ENCODE peak calls at places on chromosomes 16 and 17, in nine cellular contexts. One of them, this sample, is unnamed.

GRCh38 chr17:82648761-82649474 is 674 bp upstream of the WDR45B start:
- DNase-seq in esophagus muscularis mucosa: no peak
- DNase-seq in K562: peak
- DNase-seq in HepG2: no peak
- DNase-seq in H1: peak
- DNase-seq in SK-N-SH: peak
- DNase-seq in stomach: peak
- DNase-seq in GM12878: no peak
- DNase-seq in sigmoid colon: peak
- DNase-seq in this sample: peak

GRCh38 chr16:7268182-7268581 is 64.5 kb upstream of the RBFOX1 start:
- DNase-seq in stomach: no peak
- DNase-seq in SK-N-SH: peak
- DNase-seq in K562: peak
- DNase-seq in GM12878: no peak
- DNase-seq in esophagus muscularis mucosa: peak
- DNase-seq in HepG2: peak
- DNase-seq in H1: peak
- DNase-seq in sigmoid colon: no peak
- DNase-seq in this sample: no peak

GRCh38 chr16:86697715-86698114 is 119.4 kb downstream of the FOXL1 start:
- DNase-seq in K562: no peak
- DNase-seq in SK-N-SH: no peak
- DNase-seq in HepG2: no peak
- DNase-seq in GM12878: no peak
- DNase-seq in stomach: no peak
- DNase-seq in esophagus muscularis mucosa: no peak
- DNase-seq in H1: no peak
- DNase-seq in sigmoid colon: no peak
- DNase-seq in this sample: no peak

GRCh38 chr16:29873319-29873718 is 10.3 kb upstream of the CDIPT start:
- DNase-seq in GM12878: no peak
- DNase-seq in sigmoid colon: no peak
- DNase-seq in SK-N-SH: no peak
- DNase-seq in stomach: no peak
- DNase-seq in HepG2: no peak
- DNase-seq in K562: no peak
- DNase-seq in esophagus muscularis mucosa: no peak
- DNase-seq in H1: no peak
- DNase-seq in this sample: no peak

GRCh38 chr16:60648260-60648659 is 1388.0 kb downstream of the CDH8 start:
- DNase-seq in SK-N-SH: no peak
- DNase-seq in GM12878: no peak
- DNase-seq in sigmoid colon: no peak
- DNase-seq in HepG2: no peak
- DNase-seq in esophagus muscularis mucosa: no peak
- DNase-seq in stomach: no peak
- DNase-seq in K562: no peak
- DNase-seq in H1: no peak
- DNase-seq in this sample: no peak

GRCh38 chr16:72501739-72502653 is 330.0 kb upstream of the PMFBP1 start:
- DNase-seq in GM12878: peak
- DNase-seq in HepG2: peak
- DNase-seq in sigmoid colon: no peak
- DNase-seq in SK-N-SH: peak
- DNase-seq in K562: peak
- DNase-seq in esophagus muscularis mucosa: no peak
- DNase-seq in H1: peak
- DNase-seq in stomach: peak
- DNase-seq in this sample: peak

GRCh38 chr16:3904875-3905274 is 24.4 kb upstream of the CREBBP start:
- DNase-seq in GM12878: no peak
- DNase-seq in esophagus muscularis mucosa: no peak
- DNase-seq in SK-N-SH: no peak
- DNase-seq in stomach: no peak
- DNase-seq in H1: no peak
- DNase-seq in sigmoid colon: no peak
- DNase-seq in K562: no peak
- DNase-seq in HepG2: no peak
- DNase-seq in this sample: no peak

GRCh38 chr16:68249361-68249760 is 4.2 kb downstream of the PLA2G15 start:
- DNase-seq in stomach: no peak
- DNase-seq in SK-N-SH: no peak
- DNase-seq in GM12878: no peak
- DNase-seq in HepG2: no peak
- DNase-seq in sigmoid colon: no peak
- DNase-seq in H1: no peak
- DNase-seq in K562: no peak
- DNase-seq in esophagus muscularis mucosa: no peak
- DNase-seq in this sample: no peak

GRCh38 chr17:82974136-82974952 is 105.1 kb upstream of the METRNL start:
- DNase-seq in GM12878: no peak
- DNase-seq in stomach: no peak
- DNase-seq in K562: no peak
- DNase-seq in esophagus muscularis mucosa: no peak
- DNase-seq in sigmoid colon: no peak
- DNase-seq in SK-N-SH: peak
- DNase-seq in HepG2: no peak
- DNase-seq in H1: no peak
- DNase-seq in this sample: no peak

GRCh38 chr16:25256821-25257503 is 683 bp downstream of the ZKSCAN2 start:
- DNase-seq in HepG2: peak
- DNase-seq in H1: no peak
- DNase-seq in stomach: no peak
- DNase-seq in sigmoid colon: no peak
- DNase-seq in K562: peak
- DNase-seq in esophagus muscularis mucosa: no peak
- DNase-seq in GM12878: no peak
- DNase-seq in SK-N-SH: peak
- DNase-seq in this sample: peak

GRCh38 chr16:86880316-86881117 is 302.2 kb downstream of the FOXL1 start:
- DNase-seq in K562: no peak
- DNase-seq in GM12878: no peak
- DNase-seq in HepG2: no peak
- DNase-seq in H1: no peak
- DNase-seq in sigmoid colon: no peak
- DNase-seq in stomach: no peak
- DNase-seq in SK-N-SH: no peak
- DNase-seq in esophagus muscularis mucosa: no peak
- DNase-seq in this sample: no peak

GRCh38 chr17:34665803-34666763 is 86.7 kb downstream of the TMEM132E start:
- DNase-seq in HepG2: no peak
- DNase-seq in SK-N-SH: peak
- DNase-seq in K562: no peak
- DNase-seq in H1: peak
- DNase-seq in esophagus muscularis mucosa: no peak
- DNase-seq in stomach: no peak
- DNase-seq in sigmoid colon: no peak
- DNase-seq in GM12878: no peak
- DNase-seq in this sample: no peak

GRCh38 chr17:75856062-75856681 is 1.0 kb upstream of the WBP2 start:
- DNase-seq in GM12878: no peak
- DNase-seq in stomach: peak
- DNase-seq in HepG2: peak
- DNase-seq in esophagus muscularis mucosa: no peak
- DNase-seq in SK-N-SH: no peak
- DNase-seq in sigmoid colon: no peak
- DNase-seq in K562: peak
- DNase-seq in H1: no peak
- DNase-seq in this sample: peak

GRCh38 chr17:560379-560935 is 154.2 kb downstream of the VPS53 start:
- DNase-seq in esophagus muscularis mucosa: no peak
- DNase-seq in SK-N-SH: no peak
- DNase-seq in K562: no peak
- DNase-seq in H1: no peak
- DNase-seq in HepG2: no peak
- DNase-seq in sigmoid colon: no peak
- DNase-seq in GM12878: no peak
- DNase-seq in stomach: no peak
- DNase-seq in this sample: no peak

GRCh38 chr16:78321611-78322010 is 222.2 kb downstream of the WWOX start:
- DNase-seq in SK-N-SH: peak
- DNase-seq in esophagus muscularis mucosa: no peak
- DNase-seq in H1: no peak
- DNase-seq in stomach: no peak
- DNase-seq in K562: no peak
- DNase-seq in HepG2: no peak
- DNase-seq in GM12878: no peak
- DNase-seq in sigmoid colon: no peak
- DNase-seq in this sample: no peak

GRCh38 chr17:5182597-5183409 is 8.9 kb downstream of the ZNF594 start:
- DNase-seq in esophagus muscularis mucosa: no peak
- DNase-seq in sigmoid colon: no peak
- DNase-seq in K562: no peak
- DNase-seq in GM12878: no peak
- DNase-seq in SK-N-SH: no peak
- DNase-seq in stomach: no peak
- DNase-seq in H1: no peak
- DNase-seq in HepG2: no peak
- DNase-seq in this sample: no peak

GRCh38 chr17:7988750-7989178 is 13.7 kb upstream of the GUCY2D start:
- DNase-seq in H1: no peak
- DNase-seq in SK-N-SH: peak
- DNase-seq in GM12878: peak
- DNase-seq in esophagus muscularis mucosa: no peak
- DNase-seq in HepG2: peak
- DNase-seq in K562: peak
- DNase-seq in sigmoid colon: peak
- DNase-seq in stomach: no peak
- DNase-seq in this sample: peak

GRCh38 chr17:22703204-22703603 is 1010.9 kb downstream of the KCNJ18 start:
- DNase-seq in H1: no peak
- DNase-seq in K562: peak
- DNase-seq in esophagus muscularis mucosa: peak
- DNase-seq in GM12878: no peak
- DNase-seq in HepG2: no peak
- DNase-seq in sigmoid colon: peak
- DNase-seq in stomach: no peak
- DNase-seq in SK-N-SH: peak
- DNase-seq in this sample: no peak

GRCh38 chr16:12502671-12503070 is 301.0 kb downstream of the CPPED1 start:
- DNase-seq in HepG2: no peak
- DNase-seq in H1: no peak
- DNase-seq in K562: no peak
- DNase-seq in SK-N-SH: no peak
- DNase-seq in stomach: no peak
- DNase-seq in esophagus muscularis mucosa: no peak
- DNase-seq in sigmoid colon: no peak
- DNase-seq in GM12878: no peak
- DNase-seq in this sample: no peak
- TF ChIP-seq POLR2AphosphoS5 in HepG2: no peak
- TF ChIP-seq POLR2AphosphoS5 in H1: no peak
- TF ChIP-seq POLR2AphosphoS5 in K562: no peak
- TF ChIP-seq POLR2AphosphoS5 in SK-N-SH: no peak
- TF ChIP-seq POLR2AphosphoS5 in stomach: no peak
- TF ChIP-seq POLR2AphosphoS5 in esophagus muscularis mucosa: no peak
- TF ChIP-seq POLR2AphosphoS5 in sigmoid colon: no peak
- TF ChIP-seq POLR2AphosphoS5 in GM12878: no peak
- TF ChIP-seq POLR2AphosphoS5 in this sample: no peak

DNA sequence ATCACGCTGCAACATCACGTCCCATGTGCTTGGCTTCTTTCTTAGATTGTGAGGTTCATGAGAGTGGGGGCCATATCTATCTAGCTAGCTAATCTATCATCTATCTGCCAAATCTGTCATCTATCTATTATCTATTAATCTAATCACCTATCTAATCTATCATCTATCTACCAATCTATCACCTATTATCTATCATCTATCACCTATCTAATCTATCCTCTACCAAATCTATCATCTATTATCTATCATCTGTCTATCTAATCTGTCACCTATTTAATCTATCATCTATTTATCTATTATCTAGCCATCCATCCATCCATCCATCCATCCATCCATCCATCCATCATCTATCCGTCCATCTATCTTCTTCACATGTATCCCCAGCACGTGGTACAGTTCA is 14.2 kb downstream of the COX6A2 start:
- DNase-seq in stomach: no peak
- DNase-seq in GM12878: no peak
- DNase-seq in HepG2: no peak
- DNase-seq in sigmoid colon: no peak
- DNase-seq in H1: no peak
- DNase-seq in SK-N-SH: no peak
- DNase-seq in K562: no peak
- DNase-seq in esophagus muscularis mucosa: no peak
- DNase-seq in this sample: no peak
- TF ChIP-seq EP300 in stomach: no peak
- TF ChIP-seq EP300 in GM12878: no peak
- TF ChIP-seq EP300 in HepG2: no peak
- TF ChIP-seq EP300 in sigmoid colon: no peak
- TF ChIP-seq EP300 in H1: no peak
- TF ChIP-seq EP300 in SK-N-SH: no peak
- TF ChIP-seq EP300 in K562: no peak
- TF ChIP-seq EP300 in esophagus muscularis mucosa: no peak
- TF ChIP-seq EP300 in this sample: no peak

DNA sequence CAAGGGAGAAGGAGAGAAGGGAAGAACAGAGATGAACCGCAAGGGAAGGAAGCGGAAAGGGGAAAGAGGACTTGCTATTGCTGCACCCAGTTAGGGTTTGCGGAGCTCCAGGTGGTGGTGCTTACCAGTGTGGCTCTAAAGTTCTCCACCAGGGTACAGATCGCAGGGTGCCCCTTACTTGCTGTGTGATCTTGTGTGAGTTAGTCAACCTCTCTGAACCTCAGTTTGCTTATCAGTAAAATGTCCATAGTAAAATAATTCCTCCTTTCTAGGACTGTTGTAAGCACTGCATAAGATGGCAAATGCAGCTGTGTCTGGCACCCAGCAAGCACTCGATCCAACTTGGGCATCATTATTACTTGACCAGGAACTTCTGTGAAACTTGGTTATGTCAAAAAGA is 230.7 kb upstream of the CDH5 start:
- DNase-seq in esophagus muscularis mucosa: no peak
- DNase-seq in HepG2: no peak
- DNase-seq in SK-N-SH: no peak
- DNase-seq in sigmoid colon: no peak
- DNase-seq in K562: no peak
- DNase-seq in stomach: no peak
- DNase-seq in H1: no peak
- DNase-seq in GM12878: no peak
- DNase-seq in this sample: no peak
- TF ChIP-seq CTCF in esophagus muscularis mucosa: no peak
- TF ChIP-seq CTCF in HepG2: no peak
- TF ChIP-seq CTCF in SK-N-SH: no peak
- TF ChIP-seq CTCF in sigmoid colon: no peak
- TF ChIP-seq CTCF in K562: no peak
- TF ChIP-seq CTCF in stomach: no peak
- TF ChIP-seq CTCF in H1: no peak
- TF ChIP-seq CTCF in GM12878: no peak
- TF ChIP-seq CTCF in this sample: no peak

GRCh38 chr17:36105718-36106117 is 2.1 kb downstream of the CCL4 start:
- DNase-seq in SK-N-SH: no peak
- DNase-seq in esophagus muscularis mucosa: no peak
- DNase-seq in GM12878: no peak
- DNase-seq in stomach: no peak
- DNase-seq in HepG2: no peak
- DNase-seq in K562: no peak
- DNase-seq in H1: no peak
- DNase-seq in sigmoid colon: no peak
- DNase-seq in this sample: no peak

GRCh38 chr17:36107660-36108059 is 4.0 kb downstream of the CCL4 start:
- DNase-seq in GM12878: no peak
- DNase-seq in HepG2: no peak
- DNase-seq in stomach: no peak
- DNase-seq in H1: no peak
- DNase-seq in K562: no peak
- DNase-seq in esophagus muscularis mucosa: no peak
- DNase-seq in sigmoid colon: no peak
- DNase-seq in SK-N-SH: no peak
- DNase-seq in this sample: no peak

GRCh38 chr17:36104601-36105000 is 974 bp downstream of the CCL4 start:
- DNase-seq in K562: no peak
- DNase-seq in stomach: no peak
- DNase-seq in GM12878: no peak
- DNase-seq in SK-N-SH: no peak
- DNase-seq in esophagus muscularis mucosa: no peak
- DNase-seq in HepG2: no peak
- DNase-seq in H1: no peak
- DNase-seq in sigmoid colon: no peak
- DNase-seq in this sample: no peak
- TF ChIP-seq POLR2AphosphoS5 in K562: no peak
- TF ChIP-seq POLR2AphosphoS5 in stomach: no peak
- TF ChIP-seq POLR2AphosphoS5 in GM12878: no peak
- TF ChIP-seq POLR2AphosphoS5 in SK-N-SH: no peak
- TF ChIP-seq POLR2AphosphoS5 in esophagus muscularis mucosa: no peak
- TF ChIP-seq POLR2AphosphoS5 in HepG2: no peak
- TF ChIP-seq POLR2AphosphoS5 in H1: no peak
- TF ChIP-seq POLR2AphosphoS5 in sigmoid colon: no peak
- TF ChIP-seq POLR2AphosphoS5 in this sample: no peak

This sample was measured in transverse colon.